ENCODE peak calls at places on chromosomes 1 and 21, in four cellular contexts. X is NCI-H510A treated with DMSO at 0.1 percent for 48 hours, U is RPMI8226, A is thyroid gland. H is an unnamed sample.

GRCh38 chr1:94055459-94056122 is 65.4 kb downstream of the ABCA4 start:
- DNase-seq in X (no peak), U (no peak), A (no peak), H (no peak)

GRCh38 chr1:101191049-101191448 is 45.8 kb upstream of the S1PR1 start:
- DNase-seq in X (no peak), U (no peak), A (no peak), H (no peak)

GRCh38 chr1:179709841-179710329 is 33.2 kb upstream of the FAM163A start:
- DNase-seq in X (no peak), U (peak), A (no peak), H (peak)

GRCh38 chr1:207651583-207651982 is 6.7 kb downstream of the CR1L start:
- DNase-seq in X (no peak), U (no peak), A (no peak), H (no peak)

GRCh38 chr1:236502972-236503639 is 20.7 kb upstream of the LGALS8 start:
- DNase-seq in X (no peak), U (peak), A (peak), H (peak)

GRCh38 chr1:10504259-10504658 is 29.5 kb downstream of the PEX14 start:
- DNase-seq in X (no peak), U (no peak), A (no peak), H (no peak)

GRCh38 chr21:16425297-16425696 is 695.5 kb downstream of the USP25 start:
- DNase-seq in X (no peak), U (no peak), A (no peak), H (no peak)

GRCh38 chr1:24551290-24551859 is 4.5 kb upstream of the NCMAP start:
- DNase-seq in X (no peak), U (peak), A (no peak), H (no peak)

GRCh38 chr1:39321979-39322378 is 117.5 kb downstream of the MACF1 start:
- DNase-seq in X (no peak), U (no peak), A (no peak), H (no peak)

GRCh38 chr1:16021681-16022080 is at the start of gene CLCNKA:
- DNase-seq in X (peak), U (no peak), A (peak), H (peak)

GRCh38 chr21:40386301-40386911 is 460.6 kb downstream of the DSCAM start:
- DNase-seq in X (peak), U (peak), A (peak), H (peak)

GRCh38 chr1:207822602-207823451 is 71.0 kb downstream of the CD46 start:
- DNase-seq in X (peak), U (peak), A (peak), H (peak)

GRCh38 chr1:30664103-30664755 is 59.2 kb downstream of the MATN1 start:
- DNase-seq in X (no peak), U (no peak), A (peak), H (peak)

GRCh38 chr1:235050911-235051360 is 77.7 kb downstream of the TOMM20 start:
- DNase-seq in X (no peak), U (no peak), A (no peak), H (no peak)

GRCh38 chr1:65717815-65718454 is 74.8 kb upstream of the PDE4B start:
- DNase-seq in X (no peak), U (no peak), A (no peak), H (no peak)

GRCh38 chr1:36484099-36484498 is 1.4 kb upstream of the CSF3R start:
- DNase-seq in X (no peak), U (no peak), A (no peak), H (no peak)

GRCh38 chr1:201719812-201720521 is 109.0 kb upstream of the IPO9 start:
- DNase-seq in X (peak), U (no peak), A (peak), H (no peak)

GRCh38 chr1:156692958-156693857 is 12.2 kb downstream of the CRABP2 start:
- DNase-seq in X (peak), U (peak), A (peak), H (peak)

GRCh38 chr1:67897270-67897949 is 64.1 kb upstream of the GNG12 start:
- DNase-seq in X (no peak), U (no peak), A (no peak), H (no peak)

GRCh38 chr1:59077739-59078503 is 219.0 kb upstream of the FGGY start:
- DNase-seq in X (peak), U (no peak), A (no peak), H (no peak)

GRCh38 chr1:232707142-232707541 is 77.2 kb upstream of the SIPA1L2 start:
- DNase-seq in X (peak), U (no peak), A (no peak), H (no peak)

GRCh38 chr1:40243371-40243770 is 4.4 kb upstream of the TMCO2 start:
- DNase-seq in X (no peak), U (no peak), A (no peak), H (no peak)

H was measured in body of pancreas.